ENCODE peak calls at places on chromosome 6, in four cellular contexts. L is pons; J is activated CD8-positive, alpha-beta memory T cell treated with anti-CD3 and anti-CD28 coated beads for 48 hours; M is stimulated activated naive CD8-positive, alpha-beta T cell treated with anti-CD3 and anti-CD28 coated beads, Interleukin-15, Interleukin-2, amounts not matched to agents 100 U/mL and 50 U/mL, for 24 hours. P is an unnamed sample.

GRCh38 chr6:148885154-148885870 is 138.5 kb downstream of the UST start:
- DNase-seq in L (no peak), M (no peak), J (no peak), P (no peak)

GRCh38 chr6:113281014-113281810 is 575.9 kb upstream of the MARCKS start:
- DNase-seq in L (no peak), J (no peak), M (no peak), P (no peak)

GRCh38 chr6:122567034-122567433 is 43.2 kb upstream of the PKIB start:
- DNase-seq in L (no peak), J (no peak), M (no peak), P (no peak)

GRCh38 chr6:120200853-120201252 is 851.3 kb upstream of the MAN1A1 start:
- DNase-seq in M (no peak), J (no peak), L (no peak), P (no peak)

GRCh38 chr6:148414836-148415235 is 72.2 kb downstream of the SASH1 start:
- DNase-seq in J (no peak), L (no peak), M (no peak), P (no peak)

GRCh38 chr6:62891065-62891647 is 320.1 kb upstream of the FKBP1C start:
- DNase-seq in M (no peak), J (no peak), L (peak; percentile 49), P (no peak)

GRCh38 chr6:13120483-13121482 is 207.6 kb downstream of the TBC1D7 start:
- DNase-seq in M (no peak), J (no peak), L (no peak), P (no peak)

GRCh38 chr6:57085441-57085840 is 4.5 kb upstream of the ZNF451 start:
- DNase-seq in J (no peak), L (no peak), M (no peak), P (no peak)

GRCh38 chr6:131524695-131525336 is 48.2 kb upstream of the ARG1 start:
- DNase-seq in M (no peak), J (no peak), L (no peak), P (no peak)

GRCh38 chr6:149046822-149047246 is 270.7 kb upstream of the TAB2 start:
- DNase-seq in L (no peak), J (no peak), M (no peak), P (no peak)

GRCh38 chr6:13538084-13538483 is 36.3 kb upstream of the SIRT5 start:
- DNase-seq in L (peak; percentile 81), J (no peak), M (no peak), P (peak; percentile 34)

GRCh38 chr6:111606620-111607115 is 990 bp upstream of the TRAF3IP2 start:
- DNase-seq in L (no peak), J (no peak), M (no peak), P (no peak)